ENCODE peak calls at places on chromosome 20, in four cellular contexts. R, A, V and W are unnamed samples.

GRCh38 chr20:44460795-44461141 is 14.9 kb upstream of the TTPAL start:
- DNase-seq in R (peak), A (peak), V (peak), W (peak)

GRCh38 chr20:32227744-32228688 is 20.3 kb downstream of the POFUT1 start:
- DNase-seq in A (no peak), V (no peak), R (no peak), W (peak)

GRCh38 chr20:4569882-4570281 is 151.8 kb upstream of the PRND start:
- DNase-seq in R (no peak), V (no peak), A (no peak), W (no peak)

GRCh38 chr20:18722381-18722780 is 91.2 kb upstream of the SCP2D1 start:
- DNase-seq in A (peak), V (no peak), R (no peak), W (no peak)

GRCh38 chr20:31594558-31595379 is 10.3 kb upstream of the ID1 start:
- DNase-seq in V (no peak), A (no peak), R (no peak), W (peak)

GRCh38 chr20:46060301-46060881 is 29.4 kb downstream of the NCOA5 start:
- DNase-seq in A (no peak), V (peak), R (no peak), W (no peak)

GRCh38 chr20:62387993-62388635 is 1.2 kb downstream of the RPS21 start:
- DNase-seq in V (no peak), A (peak), R (no peak), W (no peak)

GRCh38 chr20:10524034-10524476 is 89.0 kb downstream of the SLX4IP start:
- DNase-seq in V (no peak), A (no peak), R (no peak), W (peak)

GRCh38 chr20:35277531-35278395 is at the start of gene MMP24OS:
- DNase-seq in A (peak), V (peak), R (peak), W (peak)

GRCh38 chr20:11686900-11687543 is 230.7 kb upstream of the BTBD3 start:
- DNase-seq in V (no peak), A (peak), R (no peak), W (peak)

GRCh38 chr20:10240655-10241054 is 22.0 kb downstream of the SNAP25 start:
- DNase-seq in V (no peak), R (no peak), A (no peak), W (no peak)

GRCh38 chr20:37745553-37745952 is 51.7 kb downstream of the CTNNBL1 start:
- DNase-seq in V (peak), R (no peak), A (no peak), W (no peak)

GRCh38 chr20:44496976-44497375 is 21.3 kb downstream of the TTPAL start:
- DNase-seq in R (peak), V (no peak), A (peak), W (no peak)

GRCh38 chr20:61924211-61924857 is 141.3 kb downstream of the TAF4 start:
- DNase-seq in V (no peak), R (no peak), A (no peak), W (no peak)

GRCh38 chr20:36145877-36146707 is 8.4 kb upstream of the EPB41L1 start:
- DNase-seq in R (no peak), A (no peak), V (peak), W (no peak)

GRCh38 chr20:16498526-16499140 is 74.6 kb downstream of the KIF16B start:
- DNase-seq in V (no peak), A (peak), R (no peak), W (no peak)
- TF ChIP-seq EZH2phosphoT487 in V (no peak), A (no peak), R (no peak), W (no peak)

GRCh38 chr20:1087311-1087710 is 31.1 kb upstream of the PSMF1 start:
- DNase-seq in A (no peak), R (no peak), V (no peak), W (no peak)
- TF ChIP-seq EZH2phosphoT487 in A (no peak), R (no peak), V (no peak), W (no peak)

DNA sequence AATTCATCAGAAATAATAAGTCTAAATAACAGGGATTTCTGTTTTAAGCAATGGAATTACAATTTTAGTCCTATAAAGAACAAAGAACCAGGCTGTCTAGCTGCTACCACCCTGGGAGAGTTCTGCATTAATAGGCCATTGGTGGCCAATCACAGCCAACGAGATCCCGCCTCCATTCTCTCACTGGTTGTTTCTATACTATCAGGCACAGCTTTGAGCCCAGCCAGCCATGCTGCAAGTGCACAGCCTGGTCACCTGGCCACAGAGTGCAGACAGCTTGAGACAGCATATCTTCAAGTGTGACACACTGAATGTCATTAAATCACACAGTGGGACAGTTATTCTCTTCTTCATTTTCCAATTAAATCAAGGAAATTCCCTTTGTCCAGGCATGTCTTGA is 16.1 kb upstream of the RAB22A start:
- DNase-seq in R (no peak), A (no peak), V (peak), W (no peak)
- TF ChIP-seq EZH2phosphoT487 in R (no peak), A (no peak), V (no peak), W (no peak)

GRCh38 chr20:50404419-50405234 is 105.6 kb upstream of the PTPN1 start:
- DNase-seq in V (no peak), A (no peak), R (no peak), W (no peak)

GRCh38 chr20:50405915-50406609 is 104.1 kb upstream of the PTPN1 start:
- DNase-seq in R (no peak), V (no peak), A (no peak), W (no peak)

GRCh38 chr20:50401587-50402343 is 108.4 kb upstream of the PTPN1 start:
- DNase-seq in R (no peak), A (no peak), V (no peak), W (no peak)

GRCh38 chr20:50405235-50405914 is 104.8 kb upstream of the PTPN1 start:
- DNase-seq in R (no peak), V (no peak), A (no peak), W (no peak)

DNA sequence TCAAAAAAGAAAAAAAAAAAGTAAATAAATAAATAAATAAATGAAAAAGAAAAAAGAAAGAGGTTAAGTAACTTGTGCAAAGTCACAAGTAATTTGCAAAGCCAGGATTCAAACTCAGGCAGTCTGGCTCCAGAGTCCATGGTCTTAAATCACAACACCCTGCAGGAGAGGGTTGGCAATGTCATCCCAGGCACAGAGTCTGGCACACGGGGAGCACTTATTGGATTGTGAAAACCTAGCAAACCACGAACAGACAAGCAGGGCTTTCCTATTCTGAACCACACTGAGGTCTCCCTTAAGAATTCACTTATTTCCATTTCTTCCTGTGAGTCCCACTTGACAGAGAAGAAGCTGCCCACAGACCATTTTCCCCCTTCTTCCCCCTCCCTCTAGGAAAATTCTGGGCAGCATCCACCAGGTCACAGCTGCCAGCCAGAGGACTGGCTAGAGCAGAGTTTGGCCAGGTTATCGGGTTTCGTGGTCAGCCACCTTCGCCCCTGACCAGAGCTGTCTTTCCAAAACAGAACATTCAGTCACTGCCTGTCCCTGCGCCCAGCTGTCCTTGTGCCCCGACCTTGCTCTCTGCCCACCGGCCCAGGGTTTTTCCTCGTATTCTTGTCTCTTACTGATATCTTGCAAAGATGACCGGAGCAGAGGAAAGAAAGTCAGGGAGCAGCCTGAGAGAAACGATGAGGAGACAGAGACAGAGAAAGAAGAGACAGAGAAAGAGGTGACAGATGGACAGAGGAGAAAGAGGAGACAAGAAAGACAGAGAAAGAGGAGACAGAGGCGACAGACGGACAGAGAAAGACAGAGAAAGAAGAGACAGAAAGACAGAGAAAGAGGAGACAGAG is 106.4 kb upstream of the PTPN1 start:
- DNase-seq in V (no peak), A (no peak), R (no peak), W (no peak)
- TF ChIP-seq EZH2phosphoT487 in V (no peak), A (no peak), R (no peak), W (no peak)

GRCh38 chr20:59631751-59632380 is 27.5 kb downstream of the PHACTR3 start:
- DNase-seq in R (no peak), V (no peak), A (no peak), W (no peak)
- TF ChIP-seq EZH2phosphoT487 in R (no peak), V (no peak), A (no peak), W (no peak)

DNA sequence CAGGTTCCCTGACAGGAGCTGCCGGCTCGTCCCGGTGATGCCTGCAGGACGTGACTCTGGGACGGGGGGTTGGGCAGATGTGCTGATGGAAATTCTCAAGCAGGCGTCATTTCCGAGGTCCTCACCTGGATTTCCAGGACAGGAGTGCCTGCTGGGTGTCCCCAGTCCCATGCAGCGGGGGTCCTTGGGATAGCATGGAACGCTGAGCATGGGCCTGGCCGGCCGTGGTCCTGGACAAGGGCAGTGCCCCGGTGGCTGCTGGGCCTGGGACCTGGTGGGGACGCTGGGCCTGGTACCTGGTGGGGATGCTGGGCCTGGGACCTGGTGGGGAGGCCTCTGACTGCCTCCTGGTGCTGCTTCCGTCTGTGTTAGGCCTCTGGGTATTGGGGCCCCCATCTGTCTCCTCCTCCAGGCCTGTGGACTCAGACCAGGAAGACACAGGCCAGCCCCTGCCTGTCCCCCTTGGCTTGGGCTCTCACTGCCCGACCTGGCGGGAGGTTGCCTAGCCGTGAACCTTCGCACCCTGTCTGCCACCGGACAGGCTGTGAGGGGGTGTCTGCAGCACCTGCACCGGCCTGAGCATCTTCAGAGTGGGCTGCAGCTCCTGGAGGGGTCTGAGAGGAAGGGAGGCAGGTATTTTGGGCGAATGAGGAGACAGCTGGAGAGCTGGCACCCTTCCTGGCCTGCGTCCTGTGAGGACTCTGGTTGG is 6.2 kb downstream of the RTEL1 start:
- DNase-seq in A (no peak), V (no peak), R (no peak), W (no peak)
- TF ChIP-seq EZH2phosphoT487 in A (no peak), V (no peak), R (no peak), W (no peak)

GRCh38 chr20:52105573-52106422 is 85.8 kb downstream of the ZFP64 start:
- DNase-seq in A (peak), V (peak), R (no peak), W (peak)
- TF ChIP-seq EZH2phosphoT487 in A (no peak), V (no peak), R (no peak), W (peak)

GRCh38 chr20:6121504-6121903 is 1.3 kb downstream of the FERMT1 start:
- DNase-seq in R (no peak), A (no peak), V (no peak), W (no peak)

GRCh38 chr20:6122111-6122872 is 538 bp downstream of the FERMT1 start:
- DNase-seq in A (peak), R (no peak), V (no peak), W (peak)

GRCh38 chr20:6120491-6120988 is 2.3 kb downstream of the FERMT1 start:
- DNase-seq in V (no peak), R (no peak), A (no peak), W (no peak)

GRCh38 chr20:6123650-6124014 is 802 bp upstream of the FERMT1 start:
- DNase-seq in V (no peak), R (no peak), A (no peak), W (no peak)

GRCh38 chr20:6122873-6123649 is at the start of gene FERMT1:
- DNase-seq in R (peak), V (no peak), A (peak), W (peak)
- TF ChIP-seq EZH2phosphoT487 in R (no peak), V (no peak), A (no peak), W (no peak)

GRCh38 chr20:47287609-47288144 is 68.8 kb downstream of the ZMYND8 start:
- DNase-seq in A (no peak), V (no peak), R (no peak), W (no peak)
- TF ChIP-seq EZH2phosphoT487 in A (no peak), V (no peak), R (no peak), W (no peak)